ENCODE peak calls at places on chromosome 12, in nine cellular contexts. X is anterior cingulate cortex; S is activated effector memory CD4-positive, alpha-beta T cell treated with Interleukin-2 at 50 U/mL for 16 hours; G is amygdala; C is left cardiac atrium; E is retina; O is astrocyte of the hippocampus; P is AG20443; N is substantia nigra. A is an unnamed sample.

GRCh38 chr12:132812631-132813305 is 15.9 kb downstream of the GOLGA3 start:
- DNase-seq in X (no peak), S (no peak), G (no peak), C (no peak), E (no peak), O (peak), P (no peak), N (no peak), A (no peak)

GRCh38 chr12:92431146-92431545 is 271.6 kb upstream of the PLEKHG7 start:
- DNase-seq in X (no peak), S (no peak), G (no peak), C (no peak), E (no peak), O (no peak), P (no peak), N (no peak), A (no peak)

GRCh38 chr12:56007892-56008471 is 10.9 kb downstream of the SUOX start:
- DNase-seq in X (peak), S (no peak), G (peak), C (no peak), E (peak), O (peak), P (peak), N (no peak), A (no peak)

GRCh38 chr12:90826031-90826430 is 128.9 kb downstream of the CCER1 start:
- DNase-seq in X (no peak), S (no peak), G (no peak), C (no peak), E (no peak), O (no peak), P (no peak), N (no peak), A (no peak)

GRCh38 chr12:124506145-124506831 is 61.1 kb downstream of the NCOR2 start:
- DNase-seq in X (no peak), S (no peak), G (no peak), C (peak), E (peak), O (peak), P (peak), N (no peak), A (no peak)

GRCh38 chr12:105223884-105224283 is 12.1 kb downstream of the APPL2 start:
- DNase-seq in X (no peak), S (no peak), G (no peak), C (no peak), E (no peak), O (no peak), P (no peak), N (no peak), A (no peak)

GRCh38 chr12:88579572-88579940 is 715 bp downstream of the KITLG start:
- DNase-seq in X (no peak), S (no peak), G (peak), C (peak), E (no peak), O (peak), P (peak), N (no peak), A (no peak)

GRCh38 chr12:116294464-116295002 is 17.0 kb upstream of the MED13L start:
- DNase-seq in X (no peak), S (no peak), G (no peak), C (no peak), E (no peak), O (no peak), P (no peak), N (no peak), A (no peak)

GRCh38 chr12:5013206-5013830 is 30.4 kb upstream of the KCNA5 start:
- DNase-seq in X (peak), S (no peak), G (peak), C (no peak), E (no peak), O (peak), P (peak), N (no peak), A (no peak)

GRCh38 chr12:44960856-44961255 is 84.7 kb upstream of the NELL2 start:
- DNase-seq in X (no peak), S (no peak), G (no peak), C (no peak), E (no peak), O (no peak), P (no peak), N (no peak), A (no peak)

GRCh38 chr12:19186722-19187661 is 57.5 kb downstream of the PLEKHA5 start:
- DNase-seq in X (no peak), S (no peak), G (no peak), C (no peak), E (no peak), O (peak), P (peak), N (no peak), A (no peak)

GRCh38 chr12:123832052-123832451 is 70.0 kb downstream of the DNAH10 start:
- DNase-seq in X (no peak), S (no peak), G (no peak), C (no peak), E (no peak), O (no peak), P (no peak), N (no peak), A (no peak)

GRCh38 chr12:121578230-121579189 is 2.3 kb downstream of the KDM2B start:
- DNase-seq in X (peak), S (no peak), G (peak), C (peak), E (peak), O (peak), P (peak), N (no peak), A (no peak)

GRCh38 chr12:80752464-80752863 is 35.8 kb downstream of the MYF5 start:
- DNase-seq in X (no peak), S (no peak), G (no peak), C (no peak), E (no peak), O (no peak), P (no peak), N (no peak), A (no peak)

GRCh38 chr12:120012067-120012621 is 23.1 kb downstream of the BICDL1 start:
- DNase-seq in X (no peak), S (peak), G (no peak), C (no peak), E (peak), O (peak), P (no peak), N (no peak), A (peak)

GRCh38 chr12:113291586-113291985 is 43.3 kb downstream of the SLC8B1 start:
- DNase-seq in X (no peak), S (no peak), G (no peak), C (no peak), E (no peak), O (no peak), P (no peak), N (no peak), A (no peak)

GRCh38 chr12:99386907-99387306 is 260.6 kb upstream of the GARIN6 start:
- DNase-seq in X (no peak), S (no peak), G (no peak), C (no peak), E (no peak), O (no peak), P (no peak), N (no peak), A (no peak)

GRCh38 chr12:23204933-23205778 is 580.2 kb downstream of the ETNK1 start:
- DNase-seq in X (no peak), S (no peak), G (no peak), C (no peak), E (peak), O (peak), P (peak), N (no peak), A (no peak)

GRCh38 chr12:28378749-28379148 is 188.5 kb downstream of the CCDC91 start:
- DNase-seq in X (no peak), S (no peak), G (no peak), C (no peak), E (no peak), O (peak), P (peak), N (no peak), A (no peak)

GRCh38 chr12:52248541-52249035 is 15.5 kb downstream of the KRT7 start:
- DNase-seq in X (no peak), S (no peak), G (no peak), C (no peak), E (no peak), O (no peak), P (no peak), N (no peak), A (no peak)

GRCh38 chr12:40921563-40922163 is 229.4 kb downstream of the CNTN1 start:
- DNase-seq in X (no peak), S (no peak), G (no peak), C (no peak), E (no peak), O (peak), P (peak), N (no peak), A (no peak)

GRCh38 chr12:30997685-30998440 is 71.3 kb downstream of the TSPAN11 start:
- DNase-seq in X (no peak), S (no peak), G (no peak), C (no peak), E (no peak), O (no peak), P (no peak), N (no peak), A (no peak)

GRCh38 chr12:124754949-124755800 is 108.5 kb downstream of the SCARB1 start:
- DNase-seq in X (peak), S (no peak), G (peak), C (peak), E (peak), O (peak), P (peak), N (peak), A (no peak)

GRCh38 chr12:69511870-69512269 is 41.7 kb downstream of the FRS2 start:
- DNase-seq in X (no peak), S (no peak), G (no peak), C (no peak), E (no peak), O (no peak), P (no peak), N (no peak), A (no peak)

GRCh38 chr12:31710021-31710818 is 18.6 kb downstream of the AMN1 start:
- DNase-seq in X (no peak), S (no peak), G (no peak), C (no peak), E (no peak), O (no peak), P (no peak), N (no peak), A (no peak)

GRCh38 chr12:106736051-106736957 is 38.2 kb upstream of the RIC8B start:
- DNase-seq in X (no peak), S (no peak), G (no peak), C (no peak), E (no peak), O (no peak), P (no peak), N (no peak), A (no peak)

GRCh38 chr12:1812650-1813302 is 7.6 kb upstream of the LRTM2 start:
- DNase-seq in X (no peak), S (no peak), G (no peak), C (no peak), E (no peak), O (no peak), P (peak), N (no peak), A (no peak)

GRCh38 chr12:121815221-121815620 is 11.4 kb downstream of the SETD1B start:
- DNase-seq in X (no peak), S (no peak), G (no peak), C (no peak), E (no peak), O (no peak), P (no peak), N (no peak), A (no peak)

GRCh38 chr12:78086553-78087362 is 256.1 kb downstream of the NAV3 start:
- DNase-seq in X (no peak), S (no peak), G (no peak), C (no peak), E (no peak), O (no peak), P (no peak), N (no peak), A (no peak)

GRCh38 chr12:49944718-49945117 is 5.8 kb upstream of the AQP2 start:
- DNase-seq in X (no peak), S (no peak), G (no peak), C (no peak), E (no peak), O (no peak), P (no peak), N (no peak), A (no peak)

GRCh38 chr12:124361074-124361965 is 66.4 kb downstream of the RFLNA start:
- DNase-seq in X (no peak), S (no peak), G (no peak), C (no peak), E (no peak), O (no peak), P (no peak), N (no peak), A (no peak)